ENCODE peak calls at places on chromosome 12, in five cellular contexts. H is stomach; N is stimulated activated CD4-positive, alpha-beta T cell treated with anti-CD3 and anti-CD28 coated beads, Interleukin-2, amount 100 ng/mL, for 24 hours; D is A673; U is HT-29. P is an unnamed sample.

GRCh38 chr12:10169094-10169493 is 2.8 kb downstream of the OLR1 start:
- DNase-seq in U (no peak), D (no peak), H (no peak), N (no peak), P (no peak)

GRCh38 chr12:64625243-64626077 is 15.2 kb downstream of the RASSF3 start:
- DNase-seq in U (peak; percentile 87), N (peak; percentile 25), D (peak; percentile 94), H (peak; percentile 47), P (peak; percentile 69)

GRCh38 chr12:92261071-92261470 is 115.4 kb upstream of the BTG1 start:
- DNase-seq in U (no peak), N (no peak), D (no peak), H (no peak), P (no peak)

GRCh38 chr12:105968025-105968424 is 170.7 kb downstream of the NUAK1 start:
- DNase-seq in U (no peak), N (no peak), H (no peak), D (no peak), P (no peak)

GRCh38 chr12:46675736-46676135 is 150.1 kb downstream of the SLC38A4 start:
- DNase-seq in U (peak; percentile 72), H (no peak), D (peak; percentile 82), N (no peak), P (no peak)

GRCh38 chr12:50326636-50327284 is 43.4 kb upstream of the LIMA1 start:
- DNase-seq in N (no peak), H (peak; percentile 54), D (peak; percentile 47), U (peak; percentile 72), P (peak; percentile 51)

GRCh38 chr12:45918818-45919217 is 71.6 kb downstream of the SCAF11 start:
- DNase-seq in H (no peak), N (no peak), D (no peak), U (no peak), P (no peak)

GRCh38 chr12:2489266-2489665 is 305.5 kb upstream of the FKBP4 start:
- DNase-seq in D (no peak), N (no peak), U (no peak), H (no peak), P (no peak)

GRCh38 chr12:85835810-85836715 is at the start of gene RASSF9:
- DNase-seq in H (peak; percentile 80), D (peak; percentile 39), N (no peak), U (peak; percentile 59), P (no peak)

GRCh38 chr12:62006076-62006732 is 254.0 kb upstream of the USP15 start:
- DNase-seq in N (peak; percentile 9), D (peak; percentile 68), H (no peak), U (peak; percentile 54), P (no peak)

GRCh38 chr12:110256780-110257431 is 24.1 kb upstream of the ATP2A2 start:
- DNase-seq in H (peak; percentile 28), N (no peak), U (no peak), D (no peak), P (peak; percentile 86)

GRCh38 chr12:124872068-124872719 is 8.5 kb upstream of the SCARB1 start:
- DNase-seq in U (no peak), D (no peak), N (no peak), H (no peak), P (no peak)

GRCh38 chr12:53695148-53696138 is 19.6 kb upstream of the ATP5MC2 start:
- DNase-seq in N (peak; percentile 61), H (peak; percentile 46), D (peak; percentile 77), U (no peak), P (peak; percentile 91)

GRCh38 chr12:80580254-80580653 is 127.2 kb upstream of the MYF6 start:
- DNase-seq in N (no peak), D (peak; percentile 89), H (no peak), U (no peak), P (peak; percentile 80)

GRCh38 chr12:108826807-108827721 is 30.3 kb downstream of the SSH1 start:
- DNase-seq in U (no peak), D (no peak), H (no peak), N (no peak), P (no peak)

GRCh38 chr12:66959276-66959675 is 280.4 kb upstream of the GRIP1 start:
- DNase-seq in U (peak; percentile 27), H (no peak), N (no peak), D (no peak), P (no peak)

GRCh38 chr12:104720346-104721064 is 237.6 kb downstream of the SLC41A2 start:
- DNase-seq in D (no peak), H (peak; percentile 40), N (peak; percentile 56), U (no peak), P (no peak)

GRCh38 chr12:94618995-94619695 is 31.2 kb downstream of the TMCC3 start:
- DNase-seq in H (no peak), D (no peak), N (peak; percentile 12), U (no peak), P (peak; percentile 79)

P was measured in osteoblast.